ENCODE peak calls at places on chromosome 1, in seven cellular contexts. I, P, E, O, Q, T and Z are unnamed samples.

GRCh38 chr1:23029337-23029736 is 10.1 kb downstream of the KDM1A start:
- DNase-seq in I (no peak), P (no peak), E (no peak), O (no peak), Q (peak; percentile 32), T (no peak), Z (no peak)

GRCh38 chr1:207030522-207031009 is 2.0 kb downstream of the C1orf116 start:
- DNase-seq in I (no peak), P (no peak), E (peak; percentile 57), O (no peak), Q (peak; percentile 58), T (no peak), Z (no peak)

GRCh38 chr1:45979074-45979777 is 153.2 kb downstream of the PIK3R3 start:
- DNase-seq in I (no peak), P (no peak), E (peak; percentile 55), O (no peak), Q (peak; percentile 45), T (no peak), Z (no peak)

GRCh38 chr1:166844791-166845190 is 5.5 kb downstream of the POGK start:
- DNase-seq in I (no peak), P (no peak), E (no peak), O (no peak), Q (no peak), T (no peak), Z (no peak)

GRCh38 chr1:17162941-17163340 is 42.0 kb upstream of the PADI1 start:
- DNase-seq in I (no peak), P (no peak), E (no peak), O (no peak), Q (peak; percentile 84), T (no peak), Z (no peak)

GRCh38 chr1:87794788-87795614 is 466.3 kb downstream of the LMO4 start:
- DNase-seq in I (no peak), P (peak; percentile 64), E (peak; percentile 64), O (no peak), Q (peak; percentile 53), T (no peak), Z (no peak)

GRCh38 chr1:46171351-46171750 is 3.5 kb upstream of the TSPAN1 start:
- DNase-seq in I (no peak), P (no peak), E (peak; percentile 41), O (no peak), Q (no peak), T (peak; percentile 39), Z (no peak)

GRCh38 chr1:154866995-154867795 is 2.9 kb downstream of the KCNN3 start:
- DNase-seq in I (peak; percentile 67), P (peak; percentile 69), E (no peak), O (no peak), Q (peak; percentile 96), T (peak; percentile 70), Z (peak; percentile 78)

GRCh38 chr1:47688161-47688560 is 250.3 kb downstream of the FOXD2 start:
- DNase-seq in I (no peak), P (no peak), E (no peak), O (no peak), Q (no peak), T (no peak), Z (peak; percentile 56)

DNA sequence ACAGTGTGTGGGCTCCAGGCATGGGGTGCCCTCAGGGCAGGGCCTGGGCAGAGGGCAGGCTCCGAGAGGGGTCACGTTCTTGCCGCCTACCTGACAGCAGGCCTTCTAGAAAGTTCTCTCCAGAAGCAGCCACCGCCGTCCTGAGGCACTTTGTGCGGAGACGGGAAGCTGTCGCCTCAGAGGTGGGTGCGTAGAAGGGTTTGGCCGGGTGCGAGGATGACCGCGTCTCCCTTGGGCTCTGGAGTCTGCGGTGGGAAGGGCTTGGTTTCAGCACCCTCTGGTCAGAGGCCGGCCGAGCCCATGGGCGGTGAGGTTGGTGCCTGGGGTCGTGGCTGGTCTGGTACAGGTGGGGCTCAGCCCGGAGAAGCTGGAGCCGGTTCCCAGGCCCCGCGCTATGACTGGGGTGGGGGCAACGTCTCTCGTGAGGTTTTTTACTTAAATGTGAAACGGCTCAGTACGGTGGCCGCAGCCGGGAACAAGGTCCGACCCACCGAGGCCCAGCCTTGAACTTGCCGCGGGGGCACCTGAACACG is 10.1 kb upstream of the TTLL10 start:
- DNase-seq in I (no peak), P (no peak), E (no peak), O (peak; percentile 55), Q (no peak), T (no peak), Z (no peak)
- H3K4me3 ChIP-seq in I (no peak overlapping the region), P (no peak overlapping the region), E (peak overlapping the region; percentile 71), O (peak overlapping the region; percentile 43), Q (no peak overlapping the region), T (no peak overlapping the region), Z (no peak overlapping the region)

DNA sequence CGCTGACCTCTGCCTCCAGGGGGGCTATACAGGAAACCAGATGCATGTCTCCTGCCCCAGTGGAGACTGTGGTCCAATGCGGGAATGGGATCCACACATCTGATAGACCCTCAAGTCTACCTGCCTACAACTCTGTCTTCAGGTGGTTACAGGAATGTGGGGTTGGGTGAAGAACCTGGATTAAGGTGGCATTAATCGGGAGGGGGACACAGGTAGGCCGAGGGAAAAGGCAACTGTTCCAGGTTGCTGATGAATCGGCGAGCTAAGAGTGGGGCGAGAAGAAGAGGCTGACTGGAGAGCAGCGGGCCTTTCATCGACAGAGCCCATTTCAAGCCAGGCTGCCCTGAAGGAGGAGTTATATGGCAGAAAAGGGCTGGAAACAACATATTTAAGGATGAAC is 806 bp downstream of the CD2 start:
- DNase-seq in I (no peak), P (no peak), E (no peak), O (no peak), Q (no peak), T (no peak), Z (no peak)
- H3K4me3 ChIP-seq in I (no peak overlapping the region), P (no peak overlapping the region), E (no peak overlapping the region), O (peak overlapping the region; percentile 3), Q (no peak overlapping the region), T (no peak overlapping the region), Z (no peak overlapping the region)

GRCh38 chr1:70518106-70518505 is 107.0 kb downstream of the CTH start:
- DNase-seq in I (no peak), P (no peak), E (no peak), O (no peak), Q (no peak), T (no peak), Z (no peak)

GRCh38 chr1:70517444-70517843 is 106.4 kb downstream of the CTH start:
- DNase-seq in I (no peak), P (no peak), E (no peak), O (no peak), Q (no peak), T (no peak), Z (no peak)
- H3K4me3 ChIP-seq in I (no peak overlapping the region), P (no peak overlapping the region), E (no peak overlapping the region), O (no peak overlapping the region), Q (no peak overlapping the region), T (no peak overlapping the region), Z (no peak overlapping the region)

DNA sequence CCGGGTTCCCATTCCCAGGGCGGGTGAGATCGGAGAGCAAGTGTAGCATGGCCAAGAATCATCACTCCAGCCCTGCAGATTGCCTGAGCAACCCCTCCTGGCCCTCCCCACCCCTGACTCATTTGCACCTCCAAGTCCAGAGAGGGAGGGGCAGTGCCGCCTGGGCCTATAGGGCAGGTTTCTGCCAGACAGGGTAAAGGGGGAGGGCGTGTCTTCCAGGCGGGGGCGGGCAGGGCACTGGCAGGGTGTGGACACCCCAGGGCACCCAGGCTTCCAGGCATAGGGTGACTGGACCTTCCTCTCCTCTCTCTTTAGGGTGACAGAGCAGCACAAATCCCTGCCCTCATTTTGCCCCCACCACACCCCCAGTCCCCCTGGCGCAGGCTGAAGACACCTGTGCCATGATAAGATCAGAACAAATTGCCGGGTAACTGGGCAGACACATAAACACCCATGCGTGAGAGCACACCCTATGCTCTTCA is 3.2 kb upstream of the CRYBG2 start:
- DNase-seq in I (no peak), P (no peak), E (peak; percentile 77), O (peak; percentile 91), Q (peak; percentile 62), T (no peak), Z (no peak)
- H3K4me3 ChIP-seq in I (no peak overlapping the region), P (no peak overlapping the region), E (no peak overlapping the region), O (no peak overlapping the region), Q (no peak overlapping the region), T (no peak overlapping the region), Z (no peak overlapping the region)